ENCODE peak calls at places on chromosomes 5 and 9, in six cellular contexts. H is lower lobe of right lung, J is sciatic nerve, L is NCI-H1417 treated with DMSO at 0.1 percent for 48 hours, G is RKO, Y is hypothalamus. X is an unnamed sample.

GRCh38 chr9:136806631-136807201 is 1.0 kb upstream of the RABL6 start:
- DNase-seq in G (peak), Y (no peak), H (no peak), L (no peak), J (no peak), X (peak)

GRCh38 chr9:98989036-98990000 is 45.6 kb downstream of the COL15A1 start:
- DNase-seq in H (no peak), J (peak), Y (no peak), L (no peak), G (peak), X (peak)

GRCh38 chr9:136171801-136172411 is 33.0 kb downstream of the LHX3 start:
- DNase-seq in J (no peak), H (no peak), L (no peak), G (no peak), Y (no peak), X (no peak)

GRCh38 chr5:139061274-139061673 is 136.9 kb downstream of the SIL1 start:
- DNase-seq in G (no peak), H (peak), L (no peak), Y (no peak), J (no peak), X (no peak)

GRCh38 chr5:88680253-88681132 is 202.5 kb downstream of the MEF2C start:
- DNase-seq in Y (peak), J (peak), G (peak), L (no peak), H (peak), X (peak)

GRCh38 chr9:74960548-74960947 is 7.8 kb upstream of the C9orf40 start:
- DNase-seq in L (no peak), G (no peak), H (no peak), Y (no peak), J (no peak), X (no peak)

GRCh38 chr5:93909356-93909755 is 168.0 kb upstream of the POU5F2 start:
- DNase-seq in J (no peak), Y (no peak), G (peak), H (no peak), L (no peak), X (no peak)

GRCh38 chr9:131099088-131099611 is 2.8 kb downstream of the AIF1L start:
- DNase-seq in G (no peak), L (no peak), H (no peak), Y (no peak), J (no peak), X (no peak)

GRCh38 chr9:127021664-127022337 is 100.6 kb downstream of the ANGPTL2 start:
- DNase-seq in H (peak), L (no peak), Y (no peak), J (peak), G (peak), X (no peak)

GRCh38 chr9:37913480-37914153 is 9.7 kb upstream of the SLC25A51 start:
- DNase-seq in J (peak), G (peak), H (peak), L (peak), Y (peak), X (peak)

GRCh38 chr9:77802512-77803293 is 154.6 kb upstream of the GNA14 start:
- DNase-seq in L (peak), H (no peak), J (no peak), G (no peak), Y (no peak), X (no peak)

GRCh38 chr9:128689820-128690683 is 1.0 kb downstream of the SET start:
- DNase-seq in G (peak), L (no peak), Y (no peak), J (no peak), H (peak), X (peak)

GRCh38 chr5:95284512-95285405 is at the start of gene MCTP1:
- DNase-seq in G (peak), H (peak), L (peak), J (no peak), Y (no peak), X (peak)

GRCh38 chr5:50958852-50959457 is 292.5 kb downstream of the PARP8 start:
- DNase-seq in G (peak), L (no peak), J (no peak), Y (no peak), H (no peak), X (no peak)

GRCh38 chr5:10601246-10602030 is 37.6 kb downstream of the ANKRD33B start:
- DNase-seq in L (peak), G (no peak), J (peak), H (peak), Y (peak), X (no peak)

GRCh38 chr9:118482311-118482710 is 778.1 kb downstream of the TLR4 start:
- DNase-seq in H (no peak), L (no peak), J (no peak), G (no peak), Y (no peak), X (peak)

GRCh38 chr9:121876212-121876611 is 216.9 kb downstream of the TTLL11 start:
- DNase-seq in J (no peak), H (no peak), L (no peak), G (no peak), Y (no peak), X (no peak)

GRCh38 chr9:99978221-99978620 is 71.8 kb downstream of the STX17 start:
- DNase-seq in H (no peak), J (no peak), Y (no peak), L (no peak), G (no peak), X (no peak)

GRCh38 chr5:108727639-108728565 is 19.8 kb upstream of the FER start:
- DNase-seq in H (peak), G (peak), L (no peak), Y (peak), J (peak), X (peak)

GRCh38 chr5:142426129-142426641 is 101.4 kb upstream of the SPRY4 start:
- DNase-seq in L (no peak), H (no peak), G (no peak), Y (no peak), J (peak), X (no peak)

GRCh38 chr9:91954841-91955471 is 4.9 kb upstream of the ROR2 start:
- DNase-seq in H (no peak), J (no peak), Y (no peak), G (peak), L (no peak), X (peak)

GRCh38 chr5:180199390-180199789 is 9.6 kb downstream of the RASGEF1C start:
- DNase-seq in Y (no peak), L (no peak), H (no peak), J (no peak), G (no peak), X (no peak)

GRCh38 chr9:13386935-13387667 is 107.6 kb upstream of the MPDZ start:
- DNase-seq in G (no peak), Y (no peak), H (no peak), J (no peak), L (no peak), X (no peak)

GRCh38 chr9:108687360-108687981 is 168.3 kb downstream of the ACTL7B start:
- DNase-seq in H (no peak), Y (no peak), L (no peak), G (no peak), J (no peak), X (no peak)